ENCODE peak calls at places on chromosomes 16 and 17, in four cellular contexts. Q is WTC11, H is K562, R is SK-N-SH. C is an unnamed sample.

GRCh38 chr16:10510279-10510678 is 70.1 kb downstream of the EMP2 start:
- DNase-seq in H (no peak), Q (no peak), R (no peak), C (no peak)

GRCh38 chr17:37301288-37301687 is 74.5 kb upstream of the C17orf78 start:
- DNase-seq in H (peak; percentile 48), Q (no peak), R (no peak), C (no peak)

GRCh38 chr17:28573521-28573920 is 2.2 kb upstream of the PIGS start:
- DNase-seq in Q (no peak), R (no peak), H (no peak), C (no peak)

GRCh38 chr17:48134912-48135480 is 27.4 kb downstream of the SNX11 start:
- DNase-seq in Q (peak; percentile 20), R (no peak), H (peak; percentile 37), C (no peak)

GRCh38 chr17:34275881-34276280 is 5.9 kb downstream of the CCL7 start:
- DNase-seq in H (no peak), R (no peak), Q (no peak), C (no peak)

GRCh38 chr17:19537116-19537515 is 3.5 kb downstream of the SLC47A1 start:
- DNase-seq in H (no peak), Q (no peak), R (no peak), C (no peak)

GRCh38 chr17:41844971-41845370 is 7.3 kb downstream of the KLHL10 start:
- DNase-seq in Q (no peak), H (no peak), R (no peak), C (no peak)

GRCh38 chr16:85234310-85235235 is 122.3 kb upstream of the CIBAR2 start:
- DNase-seq in Q (peak; percentile 92), R (peak; percentile 96), H (peak; percentile 91), C (peak; percentile 70)

DNA sequence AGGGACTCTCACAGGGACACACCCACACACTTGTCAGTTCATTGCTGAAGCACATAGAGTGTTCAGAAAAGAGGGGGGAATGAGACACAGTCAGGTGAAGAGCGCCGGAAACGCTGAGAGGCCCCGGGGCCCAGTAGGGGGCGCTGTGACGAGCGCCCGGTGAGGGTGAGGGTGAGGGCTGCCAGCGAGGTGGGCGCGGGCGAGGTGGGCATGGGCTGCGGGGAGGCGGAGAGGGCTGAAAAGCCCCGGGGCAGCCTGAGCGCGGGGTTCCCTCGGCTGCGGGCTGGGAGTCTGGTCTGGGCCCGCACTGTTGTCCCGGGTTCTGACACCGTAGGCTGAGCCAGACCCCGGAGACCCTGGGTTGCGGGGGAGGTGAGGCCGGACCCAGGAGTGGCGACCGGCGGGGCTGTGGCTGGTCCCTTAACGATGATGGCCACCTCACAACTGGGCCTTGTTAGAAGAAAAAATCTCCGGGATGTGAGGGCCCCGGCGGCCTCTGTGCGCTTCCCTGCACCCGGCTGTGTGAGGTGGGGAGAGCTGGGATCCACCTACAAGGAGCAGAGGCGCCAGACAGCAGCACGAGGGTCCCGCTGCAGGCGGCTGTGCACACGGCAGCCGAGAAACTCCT is 91.4 kb downstream of the C16orf78 start:
- DNase-seq in Q (peak; percentile 61), R (peak; percentile 59), H (peak; percentile 51), C (no peak)
- TF ChIP-seq FOXJ3 in Q (no peak), R (no peak), H (no peak), C (no peak)

DNA sequence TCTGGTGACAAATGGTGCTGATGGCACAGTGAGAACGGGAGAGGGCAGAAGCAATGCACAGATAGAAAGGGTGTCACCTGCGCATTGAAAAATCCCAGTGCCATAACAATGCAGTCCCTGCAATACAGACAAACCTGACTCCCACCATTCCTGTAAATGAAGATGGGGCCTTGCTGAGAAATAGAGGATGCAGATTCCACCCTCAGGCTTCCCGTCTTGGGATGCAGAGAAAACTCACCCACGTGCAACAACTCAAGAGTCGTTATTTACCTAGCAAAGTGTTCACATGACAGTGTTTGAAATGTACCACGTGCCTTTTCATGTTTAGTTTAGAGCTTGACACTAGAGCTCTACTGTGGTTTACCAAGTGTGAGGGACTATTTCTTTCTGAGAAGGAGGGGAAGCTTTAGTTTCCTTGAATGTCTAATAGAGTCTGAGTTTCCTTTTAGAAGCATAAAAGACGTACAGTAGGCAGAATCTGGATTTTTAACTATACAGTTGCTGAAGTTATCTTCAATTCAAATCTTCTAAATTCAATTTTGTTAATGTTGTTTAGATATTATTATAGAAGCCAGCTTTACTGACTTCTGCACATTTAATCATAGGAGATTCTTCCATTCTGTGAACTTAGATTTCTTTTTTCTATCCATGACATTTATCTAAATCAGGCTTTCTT is 35.6 kb downstream of the WWOX start:
- DNase-seq in Q (no peak), H (no peak), R (no peak), C (peak; percentile 51)
- TF ChIP-seq FOXJ3 in Q (no peak), H (no peak), R (no peak), C (peak; percentile 19)

GRCh38 chr17:4945944-4946280 is 2.4 kb downstream of the PFN1 start:
- DNase-seq in Q (no peak), R (no peak), H (no peak), C (no peak)

GRCh38 chr17:4946312-4946976 is 1.9 kb downstream of the PFN1 start:
- DNase-seq in R (no peak), H (no peak), Q (no peak), C (no peak)

GRCh38 chr17:4944163-4944553 is 4.1 kb downstream of the RNF167 start:
- DNase-seq in H (no peak), Q (no peak), R (no peak), C (no peak)

GRCh38 chr17:4944554-4945175 is 3.7 kb downstream of the PFN1 start:
- DNase-seq in R (no peak), H (no peak), Q (no peak), C (no peak)

GRCh38 chr17:4945176-4945943 is 3.0 kb downstream of the PFN1 start:
- DNase-seq in H (peak; percentile 72), R (no peak), Q (no peak), C (peak; percentile 59)
- TF ChIP-seq FOXJ3 in H (no peak), R (no peak), Q (no peak), C (no peak)

DNA sequence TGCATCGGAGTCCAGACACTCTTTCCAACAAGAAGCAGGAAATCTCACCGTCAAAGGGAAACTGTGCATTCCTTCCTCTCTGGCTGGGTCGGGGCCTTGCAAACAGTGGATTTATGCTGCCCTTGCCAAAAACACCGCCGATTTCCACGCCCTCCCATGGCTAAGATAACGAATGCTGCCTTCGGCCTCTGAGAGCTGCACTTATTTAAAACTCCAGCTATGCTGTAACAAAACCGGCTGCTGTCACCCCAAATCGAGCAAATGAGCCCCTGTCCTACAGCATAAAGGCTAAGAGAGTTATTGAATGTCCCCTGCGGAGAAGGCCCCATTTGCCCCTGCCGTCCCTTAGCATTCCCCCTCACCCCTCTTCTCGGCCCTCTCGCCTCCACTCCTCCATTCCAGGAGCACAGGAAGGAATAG is 275.5 kb upstream of the IRX5 start:
- DNase-seq in Q (peak; percentile 20), H (no peak), R (no peak), C (no peak)
- TF ChIP-seq FOXJ3 in Q (no peak), H (no peak), R (no peak), C (no peak)

GRCh38 chr17:82440991-82441627 is 9.4 kb downstream of the CYBC1 start:
- DNase-seq in H (no peak), Q (peak; percentile 47), R (no peak), C (no peak)

GRCh38 chr17:82439194-82439828 is 11.2 kb downstream of the CYBC1 start:
- DNase-seq in R (peak; percentile 48), Q (no peak), H (no peak), C (no peak)

GRCh38 chr17:82439829-82440365 is 10.7 kb downstream of the CYBC1 start:
- DNase-seq in Q (no peak), R (peak; percentile 55), H (no peak), C (no peak)

GRCh38 chr17:82441686-82442487 is 8.7 kb downstream of the CYBC1 start:
- DNase-seq in H (no peak), Q (no peak), R (no peak), C (no peak)

DNA sequence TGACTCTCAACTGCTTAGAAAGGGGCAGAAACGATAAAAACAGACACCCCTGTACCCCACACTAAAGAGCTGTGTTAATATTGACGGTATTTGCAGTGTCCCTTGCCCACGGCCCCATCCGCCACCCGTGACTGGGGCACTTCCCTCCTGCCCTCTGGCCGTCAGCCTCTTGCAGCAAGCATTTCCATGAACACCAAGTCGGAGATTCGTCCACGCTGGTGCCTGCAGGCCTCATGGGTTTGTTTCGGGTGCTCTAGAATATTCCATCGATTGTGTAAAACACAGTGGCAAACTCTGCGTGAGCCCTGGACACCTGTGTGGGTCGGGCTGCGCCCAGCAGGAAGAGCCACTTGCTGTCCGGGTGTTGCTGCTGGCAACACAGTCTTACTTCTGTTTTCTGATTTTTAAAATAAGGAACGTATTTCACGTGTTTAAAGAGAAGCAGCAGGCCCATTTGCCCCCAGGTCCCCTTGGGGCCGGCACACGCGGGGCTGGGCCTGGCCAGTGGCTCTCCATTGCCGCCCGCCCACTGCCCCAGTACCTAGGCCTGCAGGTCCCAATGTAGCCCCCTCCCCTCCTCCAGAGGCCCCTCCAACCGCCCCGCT is 10.1 kb downstream of the CYBC1 start:
- DNase-seq in Q (no peak), R (no peak), H (no peak), C (no peak)
- TF ChIP-seq FOXJ3 in Q (no peak), R (no peak), H (no peak), C (no peak)

GRCh38 chr17:82246365-82247174 is 17.7 kb downstream of the SLC16A3 start:
- DNase-seq in H (no peak), Q (no peak), R (peak; percentile 44), C (no peak)
- TF ChIP-seq FOXJ3 in H (no peak), Q (no peak), R (no peak), C (no peak)

GRCh38 chr17:50513501-50513900 is 5.3 kb downstream of the MYCBPAP start:
- DNase-seq in H (no peak), R (no peak), Q (no peak), C (no peak)

GRCh38 chr17:50517504-50518264 is 9.4 kb downstream of the MYCBPAP start:
- DNase-seq in H (no peak), R (no peak), Q (no peak), C (peak; percentile 62)

GRCh38 chr17:50514388-50514787 is 6.1 kb downstream of the MYCBPAP start:
- DNase-seq in Q (no peak), H (no peak), R (no peak), C (no peak)

GRCh38 chr17:50516980-50517379 is 8.7 kb downstream of the MYCBPAP start:
- DNase-seq in Q (no peak), R (no peak), H (no peak), C (no peak)

GRCh38 chr17:50514936-50515702 is 6.9 kb downstream of the MYCBPAP start:
- DNase-seq in Q (no peak), H (no peak), R (no peak), C (peak; percentile 60)
- TF ChIP-seq FOXJ3 in Q (no peak), H (no peak), R (no peak), C (no peak)

GRCh38 chr16:72645526-72645925 is 402.4 kb downstream of the ZFHX3 start:
- DNase-seq in H (no peak), R (no peak), Q (no peak), C (no peak)
- TF ChIP-seq FOXJ3 in H (no peak), R (no peak), Q (no peak), C (no peak)

C was measured in HepG2.